ENCODE peak calls at places on chromosomes 13 and 19, in nine cellular contexts. One of them, this sample, is unnamed. For H3K4me1, the result is how much of the 10 kb centered on the place peaks cover.

GRCh38 chr13:110108348-110109139 is 198.4 kb downstream of the COL4A1 start:
- DNase-seq in tibial artery: peak
- DNase-seq in psoas muscle: peak
- DNase-seq in DND-41: peak
- DNase-seq in colonic mucosa: peak
- DNase-seq in body of pancreas: peak
- DNase-seq in Panc1: no peak
- DNase-seq in thoracic aorta: peak
- DNase-seq in ascending aorta: no peak
- DNase-seq in this sample: peak

GRCh38 chr19:17052439-17052838 is 22.8 kb downstream of the HAUS8 start:
- DNase-seq in tibial artery: no peak
- DNase-seq in psoas muscle: no peak
- DNase-seq in DND-41: peak
- DNase-seq in colonic mucosa: peak
- DNase-seq in body of pancreas: peak
- DNase-seq in Panc1: no peak
- DNase-seq in thoracic aorta: no peak
- DNase-seq in ascending aorta: no peak
- DNase-seq in this sample: peak

GRCh38 chr13:59914556-59914955 is 249.2 kb downstream of the DIAPH3 start:
- DNase-seq in tibial artery: no peak
- DNase-seq in psoas muscle: no peak
- DNase-seq in DND-41: no peak
- DNase-seq in colonic mucosa: no peak
- DNase-seq in body of pancreas: no peak
- DNase-seq in Panc1: no peak
- DNase-seq in thoracic aorta: no peak
- DNase-seq in ascending aorta: no peak
- DNase-seq in this sample: no peak

GRCh38 chr13:78595458-78595818 is 7.9 kb downstream of the POU4F1 start:
- DNase-seq in tibial artery: no peak
- DNase-seq in psoas muscle: no peak
- DNase-seq in DND-41: no peak
- DNase-seq in colonic mucosa: no peak
- DNase-seq in body of pancreas: no peak
- DNase-seq in Panc1: no peak
- DNase-seq in thoracic aorta: no peak
- DNase-seq in ascending aorta: no peak
- DNase-seq in this sample: no peak

GRCh38 chr13:61728468-61728867 is 312.8 kb upstream of the PCDH20 start:
- DNase-seq in tibial artery: no peak
- DNase-seq in psoas muscle: no peak
- DNase-seq in DND-41: no peak
- DNase-seq in colonic mucosa: no peak
- DNase-seq in body of pancreas: no peak
- DNase-seq in Panc1: peak
- DNase-seq in thoracic aorta: no peak
- DNase-seq in ascending aorta: no peak
- DNase-seq in this sample: no peak

GRCh38 chr13:93411281-93411680 is 184.7 kb downstream of the GPC6 start:
- DNase-seq in tibial artery: no peak
- DNase-seq in psoas muscle: no peak
- DNase-seq in DND-41: no peak
- DNase-seq in colonic mucosa: no peak
- DNase-seq in body of pancreas: no peak
- DNase-seq in Panc1: no peak
- DNase-seq in thoracic aorta: no peak
- DNase-seq in ascending aorta: no peak
- DNase-seq in this sample: no peak

GRCh38 chr13:50596776-50597203 is 246.7 kb downstream of the DLEU7 start:
- DNase-seq in tibial artery: no peak
- DNase-seq in psoas muscle: no peak
- DNase-seq in DND-41: no peak
- DNase-seq in colonic mucosa: no peak
- DNase-seq in body of pancreas: no peak
- DNase-seq in Panc1: no peak
- DNase-seq in thoracic aorta: no peak
- DNase-seq in ascending aorta: no peak
- DNase-seq in this sample: no peak

GRCh38 chr19:32866564-32867265 is 2.9 kb downstream of the SLC7A9 start:
- DNase-seq in tibial artery: peak
- DNase-seq in psoas muscle: peak
- DNase-seq in DND-41: no peak
- DNase-seq in colonic mucosa: no peak
- DNase-seq in body of pancreas: no peak
- DNase-seq in Panc1: no peak
- DNase-seq in thoracic aorta: no peak
- DNase-seq in ascending aorta: no peak
- DNase-seq in this sample: no peak

GRCh38 chr19:43618921-43619261 is 538 bp downstream of the ZNF428 start:
- DNase-seq in tibial artery: no peak
- DNase-seq in psoas muscle: no peak
- DNase-seq in DND-41: peak
- DNase-seq in colonic mucosa: peak
- DNase-seq in body of pancreas: no peak
- DNase-seq in Panc1: peak
- DNase-seq in thoracic aorta: no peak
- DNase-seq in ascending aorta: no peak
- DNase-seq in this sample: no peak

GRCh38 chr19:5961969-5962945 is 15.7 kb downstream of the RANBP3 start:
- DNase-seq in tibial artery: no peak
- DNase-seq in psoas muscle: no peak
- DNase-seq in DND-41: peak
- DNase-seq in colonic mucosa: peak
- DNase-seq in body of pancreas: peak
- DNase-seq in Panc1: no peak
- DNase-seq in thoracic aorta: no peak
- DNase-seq in ascending aorta: no peak
- DNase-seq in this sample: peak
- H3K4me1 ChIP-seq in tibial artery: under half
- H3K4me1 ChIP-seq in psoas muscle: half or more
- H3K4me1 ChIP-seq in DND-41: under half
- H3K4me1 ChIP-seq in colonic mucosa: under half
- H3K4me1 ChIP-seq in body of pancreas: half or more
- H3K4me1 ChIP-seq in Panc1: under half
- H3K4me1 ChIP-seq in thoracic aorta: half or more
- H3K4me1 ChIP-seq in ascending aorta: under half
- H3K4me1 ChIP-seq in this sample: under half

GRCh38 chr19:1901940-1902404 is 3.2 kb upstream of the ADAT3 start:
- DNase-seq in tibial artery: peak
- DNase-seq in psoas muscle: peak
- DNase-seq in DND-41: no peak
- DNase-seq in colonic mucosa: no peak
- DNase-seq in body of pancreas: no peak
- DNase-seq in Panc1: no peak
- DNase-seq in thoracic aorta: no peak
- DNase-seq in ascending aorta: peak
- DNase-seq in this sample: peak
- H3K4me3 ChIP-seq in tibial artery: no peak
- H3K4me3 ChIP-seq in psoas muscle: no peak
- H3K4me3 ChIP-seq in DND-41: no peak
- H3K4me3 ChIP-seq in colonic mucosa: no peak
- H3K4me3 ChIP-seq in body of pancreas: no peak
- H3K4me3 ChIP-seq in Panc1: no peak
- H3K4me3 ChIP-seq in thoracic aorta: no peak
- H3K4me3 ChIP-seq in ascending aorta: no peak
- H3K4me3 ChIP-seq in this sample: no peak

GRCh38 chr19:11578342-11579142 is 1.1 kb upstream of the ACP5 start:
- DNase-seq in tibial artery: peak
- DNase-seq in psoas muscle: no peak
- DNase-seq in DND-41: no peak
- DNase-seq in colonic mucosa: peak
- DNase-seq in body of pancreas: no peak
- DNase-seq in Panc1: no peak
- DNase-seq in thoracic aorta: no peak
- DNase-seq in ascending aorta: no peak
- DNase-seq in this sample: peak
- H3K4me1 ChIP-seq in tibial artery: under half
- H3K4me1 ChIP-seq in psoas muscle: under half
- H3K4me1 ChIP-seq in DND-41: under half
- H3K4me1 ChIP-seq in colonic mucosa: under half
- H3K4me1 ChIP-seq in body of pancreas: under half
- H3K4me1 ChIP-seq in Panc1: under half
- H3K4me1 ChIP-seq in thoracic aorta: under half
- H3K4me1 ChIP-seq in ascending aorta: under half
- H3K4me1 ChIP-seq in this sample: under half

GRCh38 chr19:48728882-48729645 is 9.5 kb upstream of the MAMSTR start:
- DNase-seq in tibial artery: no peak
- DNase-seq in psoas muscle: no peak
- DNase-seq in DND-41: no peak
- DNase-seq in colonic mucosa: no peak
- DNase-seq in body of pancreas: no peak
- DNase-seq in Panc1: no peak
- DNase-seq in thoracic aorta: no peak
- DNase-seq in ascending aorta: no peak
- DNase-seq in this sample: no peak
- H3K4me3 ChIP-seq in tibial artery: peak
- H3K4me3 ChIP-seq in psoas muscle: no peak
- H3K4me3 ChIP-seq in DND-41: no peak
- H3K4me3 ChIP-seq in colonic mucosa: no peak
- H3K4me3 ChIP-seq in body of pancreas: no peak
- H3K4me3 ChIP-seq in Panc1: no peak
- H3K4me3 ChIP-seq in thoracic aorta: peak
- H3K4me3 ChIP-seq in ascending aorta: no peak
- H3K4me3 ChIP-seq in this sample: no peak

This sample was measured in lung.